ENCODE peak calls at places on chromosomes 1 and 21, in eight cellular contexts. I is right cardiac atrium; J is fibroblast of lung; O is NCI-H2171 treated with DMSO at 0.1 percent for 48 hours; N is bronchial epithelial cell; L is T-helper 2 cell; Y is islet precursor cell; C is activated CD4-positive, alpha-beta T cell treated with anti-CD3 and anti-CD28 coated beads for 48 hours. H is an unnamed sample.

GRCh38 chr21:37220433-37220980 is 46.6 kb downstream of the VPS26C start:
- DNase-seq in L (no peak), I (no peak), J (peak; percentile 64), Y (no peak), C (peak; percentile 42), N (peak; percentile 19), O (peak; percentile 57), H (no peak)

GRCh38 chr1:212153635-212154034 is 118.1 kb downstream of the DTL start:
- DNase-seq in L (no peak), I (no peak), J (no peak), O (no peak), Y (no peak), N (no peak), C (no peak), H (no peak)

GRCh38 chr1:64664287-64664686 is 80.6 kb upstream of the RAVER2 start:
- DNase-seq in C (no peak), I (no peak), Y (no peak), N (no peak), L (no peak), J (no peak), O (no peak), H (no peak)

GRCh38 chr21:41777934-41778815 is 11.3 kb upstream of the RIPK4 start:
- DNase-seq in O (peak; percentile 60), C (peak; percentile 44), J (peak; percentile 78), L (no peak), N (peak; percentile 79), I (peak; percentile 90), Y (peak; percentile 94), H (no peak)

GRCh38 chr1:11858158-11858557 is 587 bp downstream of the NPPB start:
- DNase-seq in C (no peak), Y (no peak), J (no peak), I (no peak), N (no peak), L (no peak), O (no peak), H (no peak)

GRCh38 chr1:56854521-56855099 is at the start of gene C8A:
- DNase-seq in C (no peak), O (no peak), I (no peak), Y (no peak), L (no peak), J (no peak), N (no peak), H (no peak)

GRCh38 chr1:225746361-225747179 is 31.1 kb upstream of the SRP9 start:
- DNase-seq in I (peak; percentile 73), C (no peak), Y (peak; percentile 94), O (peak; percentile 88), L (no peak), N (peak; percentile 87), J (peak; percentile 94), H (no peak)

GRCh38 chr1:77133731-77134358 is 85.4 kb downstream of the PIGK start:
- DNase-seq in J (no peak), Y (no peak), O (no peak), L (no peak), C (no peak), N (no peak), I (no peak), H (no peak)

GRCh38 chr21:16460936-16461335 is 731.2 kb downstream of the USP25 start:
- DNase-seq in O (no peak), I (no peak), C (no peak), N (no peak), Y (no peak), J (no peak), L (no peak), H (no peak)

GRCh38 chr21:33127154-33127893 is 57.4 kb downstream of the OLIG1 start:
- DNase-seq in Y (peak; percentile 88), C (peak; percentile 74), O (no peak), J (peak; percentile 75), L (peak; percentile 19), N (peak; percentile 46), I (peak; percentile 55), H (peak; percentile 57)

GRCh38 chr1:33338495-33339211 is 17.8 kb upstream of the A3GALT2 start:
- DNase-seq in I (peak; percentile 72), O (no peak), J (peak; percentile 96), N (peak; percentile 60), C (no peak), L (no peak), Y (peak; percentile 88), H (no peak)

GRCh38 chr1:169824153-169824552 is 29.4 kb upstream of the METTL18 start:
- DNase-seq in N (no peak), Y (no peak), J (no peak), L (no peak), C (no peak), O (no peak), I (no peak), H (no peak)

GRCh38 chr21:41615613-41616012 is 107.7 kb upstream of the TMPRSS2 start:
- DNase-seq in O (no peak), L (no peak), C (no peak), I (no peak), N (peak; percentile 60), J (peak; percentile 99), Y (no peak), H (no peak)

GRCh38 chr1:2188336-2188735 is 6.2 kb downstream of the FAAP20 start:
- DNase-seq in Y (no peak), I (no peak), O (no peak), C (no peak), N (no peak), J (no peak), L (no peak), H (no peak)

GRCh38 chr1:8396083-8396911 is 78.4 kb downstream of the SLC45A1 start:
- DNase-seq in O (no peak), C (no peak), Y (peak; percentile 66), L (no peak), I (no peak), N (no peak), J (peak; percentile 59), H (no peak)

GRCh38 chr1:27596261-27596660 is 7.7 kb downstream of the AHDC1 start:
- DNase-seq in O (no peak), I (no peak), C (no peak), L (no peak), Y (peak; percentile 63), N (no peak), J (no peak), H (no peak)

GRCh38 chr1:35264861-35265260 is 3.6 kb upstream of the ZMYM4 start:
- DNase-seq in Y (peak; percentile 94), C (no peak), N (peak; percentile 40), L (no peak), J (peak; percentile 11), I (no peak), O (no peak), H (no peak)

GRCh38 chr21:17585875-17586450 is 26.7 kb downstream of the BTG3 start:
- DNase-seq in Y (no peak), N (peak; percentile 50), I (no peak), C (no peak), L (no peak), O (peak; percentile 68), J (peak; percentile 79), H (no peak)

GRCh38 chr1:17184822-17185484 is 20.0 kb upstream of the PADI1 start:
- DNase-seq in J (no peak), O (no peak), I (peak; percentile 26), L (no peak), Y (peak; percentile 43), C (no peak), N (no peak), H (no peak)

GRCh38 chr1:82979593-82980230 is 1019.2 kb downstream of the TTLL7 start:
- DNase-seq in N (no peak), O (no peak), J (no peak), I (no peak), C (no peak), L (no peak), Y (no peak), H (no peak)

GRCh38 chr1:165439287-165439686 is 5.6 kb downstream of the RXRG start:
- DNase-seq in Y (no peak), L (no peak), I (no peak), J (no peak), N (no peak), O (no peak), C (no peak), H (no peak)

GRCh38 chr1:161948435-161948834 is 75.2 kb downstream of the OLFML2B start:
- DNase-seq in L (no peak), C (no peak), O (no peak), I (no peak), N (no peak), J (no peak), Y (no peak), H (no peak)

GRCh38 chr1:153959454-153959853 is 1.0 kb upstream of the CRTC2 start:
- DNase-seq in Y (no peak), O (no peak), N (no peak), L (no peak), I (no peak), C (no peak), J (no peak), H (no peak)

GRCh38 chr21:37700641-37701202 is 215.5 kb downstream of the KCNJ6 start:
- DNase-seq in N (peak; percentile 70), J (peak; percentile 86), Y (peak; percentile 71), C (peak; percentile 3), I (peak; percentile 36), O (peak; percentile 89), L (no peak), H (peak; percentile 9)

GRCh38 chr1:247409869-247410544 is 6.0 kb upstream of the NLRP3 start:
- DNase-seq in Y (no peak), C (peak; percentile 60), L (no peak), I (no peak), J (no peak), N (no peak), O (no peak), H (no peak)

GRCh38 chr1:161198206-161198876 is 513 bp downstream of the ADAMTS4 start:
- DNase-seq in Y (peak; percentile 82), L (no peak), I (peak; percentile 70), J (peak; percentile 44), O (no peak), C (no peak), N (peak; percentile 11), H (no peak)

H was measured in immature natural killer cell.